ENCODE peak calls at places on chromosomes 3 and 15, in five cellular contexts. One of them, this sample, is unnamed.

GRCh38 chr3:172085557-172085895 is 46.1 kb downstream of the FNDC3B start:
- DNase-seq in stimulated activated CD4-positive, alpha-beta T cell treated with anti-CD3 and anti-CD28 coated beads, Interleukin-12 subunit alpha, Interleukin-12 subunit beta, amount 100 ng/mL, for 24 hours: no peak
- DNase-seq in foreskin fibroblast: no peak
- DNase-seq in mesenteric fat pad: no peak
- DNase-seq in GM03348: no peak
- DNase-seq in this sample: no peak

GRCh38 chr3:31533169-31533870 is 595 bp downstream of the STT3B start:
- DNase-seq in stimulated activated CD4-positive, alpha-beta T cell treated with anti-CD3 and anti-CD28 coated beads, Interleukin-12 subunit alpha, Interleukin-12 subunit beta, amount 100 ng/mL, for 24 hours: peak; percentile 12
- DNase-seq in foreskin fibroblast: no peak
- DNase-seq in mesenteric fat pad: no peak
- DNase-seq in GM03348: peak; percentile 63
- DNase-seq in this sample: peak; percentile 55

GRCh38 chr3:71753716-71754609 is at the start of gene GPR27:
- DNase-seq in stimulated activated CD4-positive, alpha-beta T cell treated with anti-CD3 and anti-CD28 coated beads, Interleukin-12 subunit alpha, Interleukin-12 subunit beta, amount 100 ng/mL, for 24 hours: no peak
- DNase-seq in foreskin fibroblast: peak; percentile 36
- DNase-seq in mesenteric fat pad: no peak
- DNase-seq in GM03348: peak; percentile 58
- DNase-seq in this sample: peak; percentile 17

GRCh38 chr3:129615751-129616281 is 9.3 kb upstream of the PLXND1 start:
- DNase-seq in stimulated activated CD4-positive, alpha-beta T cell treated with anti-CD3 and anti-CD28 coated beads, Interleukin-12 subunit alpha, Interleukin-12 subunit beta, amount 100 ng/mL, for 24 hours: no peak
- DNase-seq in foreskin fibroblast: no peak
- DNase-seq in mesenteric fat pad: no peak
- DNase-seq in GM03348: no peak
- DNase-seq in this sample: peak; percentile 31

GRCh38 chr3:17832021-17832420 is 89.6 kb upstream of the TBC1D5 start:
- DNase-seq in stimulated activated CD4-positive, alpha-beta T cell treated with anti-CD3 and anti-CD28 coated beads, Interleukin-12 subunit alpha, Interleukin-12 subunit beta, amount 100 ng/mL, for 24 hours: no peak
- DNase-seq in foreskin fibroblast: peak; percentile 46
- DNase-seq in mesenteric fat pad: no peak
- DNase-seq in GM03348: no peak
- DNase-seq in this sample: no peak

GRCh38 chr3:190718691-190719090 is 143.8 kb downstream of the GMNC start:
- DNase-seq in stimulated activated CD4-positive, alpha-beta T cell treated with anti-CD3 and anti-CD28 coated beads, Interleukin-12 subunit alpha, Interleukin-12 subunit beta, amount 100 ng/mL, for 24 hours: no peak
- DNase-seq in foreskin fibroblast: peak; percentile 20
- DNase-seq in mesenteric fat pad: no peak
- DNase-seq in GM03348: peak; percentile 72
- DNase-seq in this sample: no peak

GRCh38 chr3:123105201-123106189 is 38.7 kb downstream of the PDIA5 start:
- DNase-seq in stimulated activated CD4-positive, alpha-beta T cell treated with anti-CD3 and anti-CD28 coated beads, Interleukin-12 subunit alpha, Interleukin-12 subunit beta, amount 100 ng/mL, for 24 hours: no peak
- DNase-seq in foreskin fibroblast: no peak
- DNase-seq in mesenteric fat pad: no peak
- DNase-seq in GM03348: no peak
- DNase-seq in this sample: no peak

GRCh38 chr3:146781059-146781458 is 175.9 kb upstream of the PLSCR5 start:
- DNase-seq in stimulated activated CD4-positive, alpha-beta T cell treated with anti-CD3 and anti-CD28 coated beads, Interleukin-12 subunit alpha, Interleukin-12 subunit beta, amount 100 ng/mL, for 24 hours: no peak
- DNase-seq in foreskin fibroblast: no peak
- DNase-seq in mesenteric fat pad: no peak
- DNase-seq in GM03348: no peak
- DNase-seq in this sample: no peak

GRCh38 chr3:11847607-11848006 is 922 bp upstream of the TAMM41 start:
- DNase-seq in stimulated activated CD4-positive, alpha-beta T cell treated with anti-CD3 and anti-CD28 coated beads, Interleukin-12 subunit alpha, Interleukin-12 subunit beta, amount 100 ng/mL, for 24 hours: no peak
- DNase-seq in foreskin fibroblast: no peak
- DNase-seq in mesenteric fat pad: no peak
- DNase-seq in GM03348: no peak
- DNase-seq in this sample: no peak

GRCh38 chr3:157204431-157204830 is 44.5 kb upstream of the CCNL1 start:
- DNase-seq in stimulated activated CD4-positive, alpha-beta T cell treated with anti-CD3 and anti-CD28 coated beads, Interleukin-12 subunit alpha, Interleukin-12 subunit beta, amount 100 ng/mL, for 24 hours: no peak
- DNase-seq in foreskin fibroblast: peak; percentile 36
- DNase-seq in mesenteric fat pad: no peak
- DNase-seq in GM03348: peak; percentile 49
- DNase-seq in this sample: no peak

GRCh38 chr3:149620291-149621020 is 37.4 kb downstream of the WWTR1 start:
- DNase-seq in stimulated activated CD4-positive, alpha-beta T cell treated with anti-CD3 and anti-CD28 coated beads, Interleukin-12 subunit alpha, Interleukin-12 subunit beta, amount 100 ng/mL, for 24 hours: no peak
- DNase-seq in foreskin fibroblast: peak; percentile 67
- DNase-seq in mesenteric fat pad: no peak
- DNase-seq in GM03348: peak; percentile 60
- DNase-seq in this sample: no peak

GRCh38 chr3:184230603-184231528 is 1.5 kb downstream of the VWA5B2 start:
- DNase-seq in stimulated activated CD4-positive, alpha-beta T cell treated with anti-CD3 and anti-CD28 coated beads, Interleukin-12 subunit alpha, Interleukin-12 subunit beta, amount 100 ng/mL, for 24 hours: no peak
- DNase-seq in foreskin fibroblast: no peak
- DNase-seq in mesenteric fat pad: no peak
- DNase-seq in GM03348: peak; percentile 20
- DNase-seq in this sample: peak; percentile 54

GRCh38 chr3:28210968-28211713 is 30.3 kb upstream of the CMC1 start:
- DNase-seq in stimulated activated CD4-positive, alpha-beta T cell treated with anti-CD3 and anti-CD28 coated beads, Interleukin-12 subunit alpha, Interleukin-12 subunit beta, amount 100 ng/mL, for 24 hours: no peak
- DNase-seq in foreskin fibroblast: no peak
- DNase-seq in mesenteric fat pad: no peak
- DNase-seq in GM03348: no peak
- DNase-seq in this sample: no peak

GRCh38 chr15:67880651-67881182 is 40.9 kb upstream of the RNU6-1 start:
- DNase-seq in stimulated activated CD4-positive, alpha-beta T cell treated with anti-CD3 and anti-CD28 coated beads, Interleukin-12 subunit alpha, Interleukin-12 subunit beta, amount 100 ng/mL, for 24 hours: no peak
- DNase-seq in foreskin fibroblast: no peak
- DNase-seq in mesenteric fat pad: no peak
- DNase-seq in GM03348: no peak
- DNase-seq in this sample: peak; percentile 21

GRCh38 chr3:126434264-126434590 is 39.5 kb downstream of the CFAP100 start:
- DNase-seq in stimulated activated CD4-positive, alpha-beta T cell treated with anti-CD3 and anti-CD28 coated beads, Interleukin-12 subunit alpha, Interleukin-12 subunit beta, amount 100 ng/mL, for 24 hours: no peak
- DNase-seq in foreskin fibroblast: no peak
- DNase-seq in mesenteric fat pad: no peak
- DNase-seq in GM03348: no peak
- DNase-seq in this sample: no peak

GRCh38 chr3:10330319-10330718 is 9.4 kb upstream of the SEC13 start:
- DNase-seq in stimulated activated CD4-positive, alpha-beta T cell treated with anti-CD3 and anti-CD28 coated beads, Interleukin-12 subunit alpha, Interleukin-12 subunit beta, amount 100 ng/mL, for 24 hours: no peak
- DNase-seq in foreskin fibroblast: no peak
- DNase-seq in mesenteric fat pad: no peak
- DNase-seq in GM03348: no peak
- DNase-seq in this sample: no peak

GRCh38 chr3:177262396-177262795 is 65.1 kb upstream of the TBL1XR1 start:
- DNase-seq in stimulated activated CD4-positive, alpha-beta T cell treated with anti-CD3 and anti-CD28 coated beads, Interleukin-12 subunit alpha, Interleukin-12 subunit beta, amount 100 ng/mL, for 24 hours: no peak
- DNase-seq in foreskin fibroblast: peak; percentile 39
- DNase-seq in mesenteric fat pad: no peak
- DNase-seq in GM03348: peak; percentile 21
- DNase-seq in this sample: no peak